ENCODE peak calls at places on chromosomes 6 and 20, in five cellular contexts. B is CD8-positive, alpha-beta T cell; I is adrenal gland; F is breast epithelium; O is Panc1. R is an unnamed sample.
A peak's percentile ranks its signal among the peaks of the same experiment; 100 is the strongest.

GRCh38 chr6:122381494-122382083 is 17.9 kb upstream of the HSF2 start:
- DNase-seq in B (peak; percentile 56), I (peak; percentile 89), F (peak; percentile 23), O (peak; percentile 47), R (peak; percentile 50)

GRCh38 chr6:16909599-16910360 is 148.5 kb upstream of the ATXN1 start:
- DNase-seq in F (no peak), I (no peak), O (no peak), B (no peak), R (peak; percentile 43)

GRCh38 chr6:16721977-16722376 is 39.3 kb downstream of the ATXN1 start:
- DNase-seq in F (no peak), B (no peak), I (no peak), O (no peak), R (no peak)

GRCh38 chr6:5175195-5175594 is 85.6 kb downstream of the LYRM4 start:
- DNase-seq in F (no peak), B (no peak), I (no peak), O (no peak), R (no peak)

GRCh38 chr6:32200711-32201475 is 8.4 kb upstream of the GPSM3 start:
- DNase-seq in O (no peak), F (no peak), I (no peak), B (no peak), R (no peak)

GRCh38 chr6:30752164-30752927 is 8.0 kb upstream of the IER3 start:
- DNase-seq in O (peak; percentile 92), I (peak; percentile 96), B (no peak), F (peak; percentile 98), R (peak; percentile 97)

GRCh38 chr6:113856011-113856551 is 1.1 kb upstream of the MARCKS start:
- DNase-seq in F (no peak), O (no peak), I (peak; percentile 54), B (no peak), R (no peak)

GRCh38 chr6:27237089-27237723 is 10.3 kb upstream of the PRSS16 start:
- DNase-seq in B (no peak), F (no peak), I (no peak), O (peak; percentile 91), R (no peak)

GRCh38 chr20:44209691-44210421 is 715 bp downstream of the OSER1 start:
- DNase-seq in B (no peak), I (peak; percentile 63), F (no peak), O (no peak), R (no peak)

GRCh38 chr6:167892835-167893234 is 66.1 kb downstream of the AFDN start:
- DNase-seq in I (no peak), O (no peak), B (no peak), F (no peak), R (no peak)

GRCh38 chr6:53910834-53911233 is 116.0 kb downstream of the LRRC1 start:
- DNase-seq in F (no peak), O (no peak), B (no peak), I (no peak), R (no peak)

GRCh38 chr6:75409286-75409685 is 84.3 kb downstream of the FILIP1 start:
- DNase-seq in I (no peak), B (no peak), F (no peak), O (no peak), R (no peak)

GRCh38 chr6:143962644-143962929 is 45.5 kb downstream of the PLAGL1 start:
- DNase-seq in F (no peak), I (no peak), B (no peak), O (no peak), R (no peak)

GRCh38 chr20:39547546-39548410 is 585.6 kb downstream of the DHX35 start:
- DNase-seq in B (no peak), O (no peak), I (no peak), F (no peak), R (no peak)

GRCh38 chr20:41392871-41393704 is 26.5 kb upstream of the EMILIN3 start:
- DNase-seq in F (peak; percentile 48), I (peak; percentile 88), O (no peak), B (no peak), R (no peak)

GRCh38 chr20:61525781-61526431 is 273.8 kb downstream of the CDH4 start:
- DNase-seq in F (no peak), O (no peak), I (no peak), B (no peak), R (no peak)

GRCh38 chr6:28643017-28643740 is 117.5 kb downstream of the GPX5 start:
- DNase-seq in I (no peak), B (no peak), F (no peak), O (peak; percentile 90), R (no peak)

GRCh38 chr6:82298012-82298411 is 50.5 kb upstream of the IBTK start:
- DNase-seq in I (no peak), B (no peak), F (no peak), O (no peak), R (no peak)

GRCh38 chr6:28537509-28538140 is 11.9 kb downstream of the GPX5 start:
- DNase-seq in B (no peak), I (no peak), F (no peak), O (peak; percentile 94), R (no peak)

GRCh38 chr20:46652699-46653098 is 1.4 kb upstream of the SLC13A3 start:
- DNase-seq in I (no peak), O (no peak), F (no peak), B (no peak), R (no peak)

GRCh38 chr6:30548375-30548774 is 7.9 kb downstream of the GNL1 start:
- DNase-seq in F (no peak), I (peak; percentile 41), B (no peak), O (no peak), R (no peak)

GRCh38 chr6:117267766-117268534 is 2.6 kb downstream of the VGLL2 start:
- DNase-seq in O (no peak), F (no peak), I (no peak), B (no peak), R (no peak)

GRCh38 chr20:57374931-57375651 is 16.1 kb upstream of the RBM38 start:
- DNase-seq in B (no peak), O (no peak), I (peak; percentile 59), F (no peak), R (no peak)

GRCh38 chr6:35603326-35604202 is 85.2 kb downstream of the FKBP5 start:
- DNase-seq in I (no peak), B (no peak), F (no peak), O (no peak), R (no peak)

GRCh38 chr6:30152910-30153309 is 8.1 kb downstream of the TRIM10 start:
- DNase-seq in O (no peak), F (no peak), B (no peak), I (no peak), R (no peak)

GRCh38 chr6:125953502-125953875 is 3.1 kb upstream of the HINT3 start:
- DNase-seq in F (no peak), I (no peak), O (no peak), B (no peak), R (no peak)

GRCh38 chr6:113859349-113860164 is 2.4 kb downstream of the MARCKS start:
- DNase-seq in B (no peak), F (peak; percentile 26), O (no peak), I (peak; percentile 57), R (no peak)

GRCh38 chr6:26550250-26550993 is 12.3 kb downstream of the HMGN4 start:
- DNase-seq in O (no peak), F (no peak), B (peak; percentile 41), I (no peak), R (no peak)

GRCh38 chr20:51495921-51496545 is 46.5 kb downstream of the NFATC2 start:
- DNase-seq in B (no peak), I (no peak), F (no peak), O (no peak), R (no peak)

GRCh38 chr6:133752129-133752528 is 136.8 kb upstream of the TCF21 start:
- DNase-seq in B (no peak), O (no peak), I (no peak), F (no peak), R (no peak)

GRCh38 chr20:37095609-37096414 is at the start of gene RBL1:
- DNase-seq in B (peak; percentile 85), I (peak; percentile 84), O (peak; percentile 57), F (peak; percentile 48), R (no peak)
- TF ChIP-seq CTCF in B (no peak), I (peak; percentile 28), O (no peak), F (no peak), R (peak; percentile 39)

GRCh38 chr6:135922170-135922569 is 70.7 kb downstream of the PDE7B start:
- DNase-seq in F (no peak), B (no peak), O (peak; percentile 73), I (peak; percentile 69), R (peak; percentile 98)
- H3K4me3 ChIP-seq in F (no peak overlapping the region), B (no peak overlapping the region), O (no peak overlapping the region), I (no peak overlapping the region), R (no peak overlapping the region)

GRCh38 chr6:44135875-44136274 is 8.5 kb downstream of the TMEM63B start:
- DNase-seq in O (no peak), B (no peak), I (no peak), F (no peak), R (no peak)

GRCh38 chr6:44142835-44143234 is 15.5 kb downstream of the TMEM63B start:
- DNase-seq in F (no peak), O (no peak), I (no peak), B (no peak), R (no peak)

GRCh38 chr6:44138717-44139350 is 11.5 kb downstream of the TMEM63B start:
- DNase-seq in F (no peak), O (no peak), I (no peak), B (no peak), R (no peak)

GRCh38 chr6:44135173-44135748 is 7.9 kb downstream of the TMEM63B start:
- DNase-seq in O (no peak), I (no peak), F (no peak), B (no peak), R (no peak)

GRCh38 chr6:44139351-44139743 is 12.0 kb downstream of the TMEM63B start:
- DNase-seq in B (no peak), F (no peak), I (no peak), O (no peak), R (no peak)
- H3K36me3 ChIP-seq in B (peaks cover 15% of the 10 kb centered on the region), F (no peaks in the 10 kb centered on the region), I (peaks cover 38% of the 10 kb centered on the region), O (peaks cover 3% of the 10 kb centered on the region), R (peaks cover 1% of the 10 kb centered on the region)

GRCh38 chr6:90271831-90272230 is 24.8 kb downstream of the BACH2 start:
- DNase-seq in O (no peak), F (no peak), B (no peak), I (no peak), R (no peak)

GRCh38 chr6:90277301-90278011 is 19.2 kb downstream of the BACH2 start:
- DNase-seq in O (no peak), I (no peak), B (no peak), F (no peak), R (no peak)

GRCh38 chr6:90273863-90274262 is 22.8 kb downstream of the BACH2 start:
- DNase-seq in O (no peak), F (no peak), B (no peak), I (no peak), R (no peak)

GRCh38 chr6:90278129-90278528 is 18.5 kb downstream of the BACH2 start:
- DNase-seq in F (no peak), I (no peak), B (no peak), O (no peak), R (no peak)

DNA sequence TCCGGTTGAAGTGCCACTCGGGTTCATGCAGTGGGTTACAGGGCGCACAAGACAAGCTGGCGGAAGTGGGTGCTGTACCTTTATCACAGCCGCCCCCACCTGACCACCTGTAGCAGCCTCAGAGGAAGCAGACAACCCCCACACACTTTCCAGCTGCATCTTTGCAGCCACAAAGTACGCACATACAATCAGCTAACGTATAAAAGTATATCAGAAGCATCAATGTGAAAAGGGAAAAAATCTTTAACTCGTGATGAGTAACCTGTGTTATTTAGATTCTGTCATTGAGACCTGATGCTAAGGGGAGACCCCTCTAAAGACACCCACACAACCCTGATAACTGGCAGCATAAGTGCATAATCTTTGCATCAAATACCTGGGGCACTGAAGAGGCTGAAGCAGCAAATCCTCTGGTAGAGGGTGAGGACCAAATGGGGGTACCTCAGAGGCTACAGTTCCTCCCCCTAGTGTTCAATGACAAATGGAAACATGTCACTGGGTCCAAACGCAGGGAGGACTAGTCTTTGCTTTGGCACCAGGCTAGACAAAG is 22.1 kb downstream of the BACH2 start:
- DNase-seq in B (peak; percentile 90), O (no peak), F (peak; percentile 34), I (no peak), R (no peak)
- TF ChIP-seq CTCF in B (peak; percentile 47), O (peak; percentile 44), F (no peak), I (no peak), R (no peak)